ENCODE peak calls at places on chromosomes 6 and 20, in six cellular contexts. T is hepatocyte, D is endothelial cell, X is neural progenitor cell, O is T-helper 2 cell, L is keratinocyte. H is an unnamed sample.

GRCh38 chr20:25032478-25033183 is 25.3 kb downstream of the ACSS1 start:
- DNase-seq in T (no peak), X (peak), L (no peak), D (no peak), O (no peak), H (no peak)

GRCh38 chr6:12331951-12332749 is 42.0 kb downstream of the EDN1 start:
- DNase-seq in T (peak), L (no peak), X (no peak), D (no peak), O (no peak), H (no peak)

GRCh38 chr20:40218971-40219370 is 470.1 kb downstream of the MAFB start:
- DNase-seq in O (no peak), X (no peak), L (no peak), D (no peak), T (no peak), H (no peak)

GRCh38 chr6:29319931-29320330 is 18.4 kb downstream of the OR14J1 start:
- DNase-seq in O (no peak), D (no peak), L (no peak), X (no peak), T (no peak), H (no peak)

GRCh38 chr6:160634706-160635105 is 29.4 kb downstream of the LPA start:
- DNase-seq in T (no peak), X (no peak), L (peak), O (no peak), D (no peak), H (no peak)

GRCh38 chr6:43934803-43935602 is 165.0 kb downstream of the VEGFA start:
- DNase-seq in O (no peak), X (no peak), D (no peak), T (no peak), L (no peak), H (no peak)

GRCh38 chr6:7140631-7141366 is 33.0 kb downstream of the RREB1 start:
- DNase-seq in D (peak), O (peak), X (peak), T (peak), L (no peak), H (peak)

GRCh38 chr6:17115251-17116089 is 13.6 kb downstream of the STMND1 start:
- DNase-seq in O (no peak), L (peak), X (no peak), T (peak), D (no peak), H (peak)

GRCh38 chr20:52539891-52540290 is 348.3 kb upstream of the ZFP64 start:
- DNase-seq in L (no peak), D (no peak), T (peak), O (no peak), X (no peak), H (no peak)

GRCh38 chr6:98470821-98471220 is 363.6 kb upstream of the POU3F2 start:
- DNase-seq in T (no peak), D (no peak), L (no peak), X (no peak), O (no peak), H (no peak)

GRCh38 chr6:112877134-112878100 is 530.3 kb downstream of the RFPL4B start:
- DNase-seq in L (no peak), D (no peak), O (no peak), X (peak), T (no peak), H (no peak)

GRCh38 chr6:89134723-89135122 is 11.1 kb upstream of the PM20D2 start:
- DNase-seq in O (no peak), L (no peak), T (no peak), D (no peak), X (no peak), H (no peak)

GRCh38 chr6:11592289-11592906 is 54.8 kb downstream of the TMEM170B start:
- DNase-seq in X (no peak), O (no peak), D (no peak), T (no peak), L (no peak), H (no peak)

GRCh38 chr20:2707353-2708072 is 14.9 kb downstream of the EBF4 start:
- DNase-seq in O (no peak), T (no peak), X (no peak), D (no peak), L (no peak), H (no peak)

GRCh38 chr6:52788478-52788877 is 15.1 kb downstream of the GSTA1 start:
- DNase-seq in D (no peak), X (no peak), T (peak), L (no peak), O (no peak), H (no peak)